ENCODE peak calls at places on chromosomes 7 and 10, in ten cellular contexts. X is A549; E is activated CD4-positive, alpha-beta T cell treated with anti-CD3 and anti-CD28 coated beads for 48 hours; H is AG04450; R is mesenchymal stem cell; V is CD4-positive, alpha-beta memory T cell; T is H9; N is nephron progenitor cell; F is substantia nigra; L is GM23338. Y is an unnamed sample.

GRCh38 chr7:94529516-94529915 is 19.9 kb downstream of the CASD1 start:
- DNase-seq in X (no peak), E (no peak), H (no peak), R (peak), V (no peak), T (no peak), N (no peak), F (no peak), L (no peak), Y (peak)

GRCh38 chr10:98041352-98042043 is 11.1 kb upstream of the CRTAC1 start:
- DNase-seq in X (peak), E (peak), H (peak), R (peak), V (no peak), T (peak), N (peak), F (peak), L (peak), Y (peak)

GRCh38 chr10:78514459-78514858 is 480.8 kb downstream of the RPS24 start:
- DNase-seq in X (no peak), E (no peak), H (no peak), R (no peak), V (no peak), T (no peak), N (no peak), F (no peak), L (no peak), Y (no peak)

GRCh38 chr7:34895202-34895601 is 142.1 kb downstream of the DPY19L1 start:
- DNase-seq in X (no peak), E (no peak), H (no peak), R (no peak), V (no peak), T (no peak), N (no peak), F (no peak), L (no peak), Y (no peak)

GRCh38 chr7:73463966-73464365 is 30.4 kb downstream of the FZD9 start:
- DNase-seq in X (no peak), E (no peak), H (no peak), R (no peak), V (no peak), T (no peak), N (no peak), F (no peak), L (no peak), Y (no peak)

GRCh38 chr7:24963218-24963617 is 16.8 kb downstream of the OSBPL3 start:
- DNase-seq in X (no peak), E (peak), H (no peak), R (peak), V (no peak), T (no peak), N (no peak), F (peak), L (no peak), Y (peak)

GRCh38 chr7:33744293-33744692 is 161.0 kb upstream of the BMPER start:
- DNase-seq in X (peak), E (no peak), H (no peak), R (no peak), V (no peak), T (no peak), N (no peak), F (no peak), L (peak), Y (peak)

GRCh38 chr7:158710651-158711102 is 6.1 kb upstream of the NCAPG2 start:
- DNase-seq in X (no peak), E (no peak), H (no peak), R (peak), V (peak), T (no peak), N (no peak), F (no peak), L (no peak), Y (peak)

Y was measured in amniotic epithelial cell.